ENCODE peak calls at places on chromosomes 11 and 22, in four cellular contexts. Q is activated CD4-positive, CD25-positive, alpha-beta regulatory T cell; F is midbrain; U is stimulated activated CD8-positive, alpha-beta memory T cell treated with anti-CD3 and anti-CD28 coated beads, Interleukin-15, amount 100 ng/mL, for 1 hour. A is an unnamed sample.

GRCh38 chr22:19759459-19759993 is 1.1 kb upstream of the TBX1 start:
- DNase-seq in Q (no peak), F (no peak), U (no peak), A (no peak)

GRCh38 chr11:12981879-12982531 is 27.1 kb upstream of the RASSF10 start:
- DNase-seq in F (no peak), U (no peak), Q (no peak), A (no peak)

GRCh38 chr11:18739684-18740083 is 13.7 kb upstream of the IGSF22 start:
- DNase-seq in F (no peak), Q (no peak), U (no peak), A (no peak)

GRCh38 chr11:33160147-33160546 is 1.1 kb downstream of the CSTF3 start:
- DNase-seq in U (no peak), F (no peak), Q (no peak), A (no peak)

GRCh38 chr11:60838132-60838531 is 3.8 kb upstream of the CCDC86 start:
- DNase-seq in U (no peak), F (no peak), Q (no peak), A (no peak)

GRCh38 chr11:11076879-11077278 is 219.0 kb upstream of the ZBED5 start:
- DNase-seq in Q (no peak), U (no peak), F (no peak), A (no peak)

GRCh38 chr11:47944555-47945128 is 35.7 kb upstream of the PTPRJ start:
- DNase-seq in Q (no peak), F (no peak), U (no peak), A (no peak)

GRCh38 chr22:48490513-48491411 is 1336.9 kb downstream of the BRD1 start:
- DNase-seq in Q (no peak), F (no peak), U (no peak), A (no peak)

GRCh38 chr22:31533391-31533790 is 37.1 kb downstream of the SFI1 start:
- DNase-seq in Q (no peak), F (no peak), U (no peak), A (no peak)

GRCh38 chr11:127117231-127117671 is 116.7 kb upstream of the KIRREL3 start:
- DNase-seq in U (no peak), Q (no peak), F (no peak), A (no peak)

GRCh38 chr11:29956076-29956556 is 60.7 kb downstream of the KCNA4 start:
- DNase-seq in U (no peak), Q (no peak), F (no peak), A (no peak)

GRCh38 chr11:64588701-64589100 is 2.3 kb upstream of the SLC22A12 start:
- DNase-seq in F (no peak), U (no peak), Q (no peak), A (no peak)

GRCh38 chr11:1433568-1433967 is 43.8 kb downstream of the BRSK2 start:
- DNase-seq in Q (no peak), F (no peak), U (no peak), A (no peak)

GRCh38 chr11:127017482-127017881 is 16.9 kb upstream of the KIRREL3 start:
- DNase-seq in Q (no peak), F (no peak), U (no peak), A (no peak)

GRCh38 chr22:19709063-19709769 is 5.1 kb upstream of the SEPTIN5 start:
- DNase-seq in Q (no peak), U (no peak), F (no peak), A (no peak)

GRCh38 chr22:23090079-23090835 is 19.9 kb downstream of the GNAZ start:
- DNase-seq in Q (no peak), U (no peak), F (no peak), A (no peak)

GRCh38 chr22:29503811-29504372 is 23.9 kb downstream of the NEFH start:
- DNase-seq in U (no peak), Q (no peak), F (peak; percentile 58), A (peak; percentile 44)

GRCh38 chr11:64013141-64013896 is 22.4 kb upstream of the FLRT1 start:
- DNase-seq in Q (no peak), F (no peak), U (no peak), A (no peak)